ENCODE peak calls at places on chromosomes 3 and 15, in six cellular contexts. I, W, H, D, M and P are unnamed samples.

GRCh38 chr15:81480645-81481053 is 106.6 kb upstream of the TMC3 start:
- DNase-seq in D (peak; percentile 63), H (peak; percentile 29), M (peak; percentile 38), W (no peak), I (peak; percentile 6), P (no peak)

GRCh38 chr15:63274427-63274826 is 3.0 kb upstream of the APH1B start:
- DNase-seq in D (no peak), M (no peak), W (no peak), I (no peak), H (no peak), P (no peak)

GRCh38 chr3:70539908-70540307 is 227.5 kb upstream of the MDFIC2 start:
- DNase-seq in D (no peak), I (no peak), H (no peak), M (no peak), W (no peak), P (no peak)

GRCh38 chr3:99084825-99085224 is 183.3 kb upstream of the DCBLD2 start:
- DNase-seq in I (peak; percentile 54), D (peak; percentile 25), H (peak; percentile 13), W (no peak), M (no peak), P (no peak)

GRCh38 chr3:114235431-114235830 is 1.9 kb downstream of the ZNF80 start:
- DNase-seq in W (no peak), D (no peak), I (no peak), M (no peak), H (no peak), P (no peak)

GRCh38 chr15:76514292-76514691 is 177.7 kb downstream of the ISL2 start:
- DNase-seq in D (no peak), I (no peak), H (no peak), M (no peak), W (no peak), P (no peak)

GRCh38 chr3:52185311-52185710 is 12.6 kb upstream of the ALAS1 start:
- DNase-seq in M (no peak), H (no peak), W (no peak), D (no peak), I (no peak), P (no peak)

GRCh38 chr15:89167267-89168176 is 53.9 kb downstream of the RLBP1 start:
- DNase-seq in I (no peak), W (no peak), H (peak; percentile 59), D (peak; percentile 26), M (no peak), P (no peak)

GRCh38 chr3:150083653-150084037 is 113.0 kb upstream of the PFN2 start:
- DNase-seq in H (peak; percentile 40), D (peak; percentile 46), M (no peak), W (no peak), I (no peak), P (no peak)

GRCh38 chr15:98547741-98548166 is 100.6 kb upstream of the IGF1R start:
- DNase-seq in D (no peak), H (peak; percentile 41), M (no peak), W (no peak), I (no peak), P (no peak)

GRCh38 chr15:53716909-53717878 is 42.3 kb downstream of the WDR72 start:
- DNase-seq in M (no peak), D (no peak), I (no peak), H (no peak), W (no peak), P (no peak)

GRCh38 chr15:33021806-33022389 is 172.6 kb downstream of the FMN1 start:
- DNase-seq in I (no peak), W (no peak), M (no peak), H (no peak), D (peak; percentile 81), P (no peak)

GRCh38 chr3:126539558-126540250 is 15.7 kb downstream of the CHST13 start:
- DNase-seq in H (no peak), D (no peak), W (no peak), I (no peak), M (no peak), P (peak; percentile 43)

GRCh38 chr15:41006479-41006878 is 53.2 kb downstream of the CHAC1 start:
- DNase-seq in I (no peak), D (no peak), W (no peak), H (no peak), M (no peak), P (no peak)

GRCh38 chr3:1252061-1252430 is 159.2 kb downstream of the CNTN6 start:
- DNase-seq in M (no peak), W (no peak), I (no peak), H (no peak), D (no peak), P (no peak)

GRCh38 chr15:64274541-64274940 is 81.4 kb downstream of the CSNK1G1 start:
- DNase-seq in H (no peak), I (no peak), W (no peak), D (no peak), M (no peak), P (no peak)

GRCh38 chr3:37453393-37454391 is 279.3 kb upstream of the LRRFIP2 start:
- DNase-seq in M (no peak), H (no peak), I (no peak), W (no peak), D (peak; percentile 43), P (no peak)

GRCh38 chr15:65132841-65133549 is 613 bp downstream of the PDCD7 start:
- DNase-seq in W (no peak), M (no peak), H (peak; percentile 17), D (peak; percentile 79), I (peak; percentile 11), P (no peak)

GRCh38 chr3:123327956-123328850 is 120.7 kb downstream of the ADCY5 start:
- DNase-seq in I (no peak), W (no peak), D (no peak), M (no peak), H (no peak), P (peak; percentile 68)

GRCh38 chr3:141544697-141545096 is 57.9 kb downstream of the RASA2 start:
- DNase-seq in W (no peak), I (no peak), M (no peak), D (no peak), H (no peak), P (no peak)

GRCh38 chr3:11810276-11810675 is 36.4 kb downstream of the TAMM41 start:
- DNase-seq in H (peak; percentile 46), I (peak; percentile 73), M (no peak), W (no peak), D (peak; percentile 71), P (no peak)

GRCh38 chr3:183106635-183107034 is 7.3 kb upstream of the MCCC1 start:
- DNase-seq in I (no peak), W (no peak), D (no peak), H (no peak), M (no peak), P (no peak)